ENCODE peak calls at places on chromosomes 13 and 19, in ten cellular contexts. One of them, this sample, is unnamed.

GRCh38 chr13:112651750-112652511 is 37.9 kb upstream of the ATP11A start:
- DNase-seq in A549: no peak
- DNase-seq in ovary: no peak
- DNase-seq in tibial nerve: no peak
- DNase-seq in transverse colon: no peak
- DNase-seq in stomach: no peak
- DNase-seq in H1: no peak
- DNase-seq in K562: no peak
- DNase-seq in SK-N-SH: no peak
- DNase-seq in esophagus muscularis mucosa: no peak
- DNase-seq in this sample: no peak

GRCh38 chr13:20760872-20761271 is 12.9 kb downstream of the EEF1AKMT1 start:
- DNase-seq in A549: no peak
- DNase-seq in ovary: no peak
- DNase-seq in tibial nerve: no peak
- DNase-seq in transverse colon: no peak
- DNase-seq in stomach: no peak
- DNase-seq in H1: no peak
- DNase-seq in K562: no peak
- DNase-seq in SK-N-SH: no peak
- DNase-seq in esophagus muscularis mucosa: no peak
- DNase-seq in this sample: no peak

GRCh38 chr19:9673912-9674668 is 810 bp downstream of the ZNF562 start:
- DNase-seq in A549: no peak
- DNase-seq in ovary: no peak
- DNase-seq in tibial nerve: no peak
- DNase-seq in transverse colon: no peak
- DNase-seq in stomach: no peak
- DNase-seq in H1: no peak
- DNase-seq in K562: no peak
- DNase-seq in SK-N-SH: no peak
- DNase-seq in esophagus muscularis mucosa: no peak
- DNase-seq in this sample: peak; percentile 1

GRCh38 chr19:45177817-45178261 is at the start of gene TRAPPC6A:
- DNase-seq in A549: peak; percentile 64
- DNase-seq in ovary: no peak
- DNase-seq in tibial nerve: no peak
- DNase-seq in transverse colon: no peak
- DNase-seq in stomach: peak; percentile 39
- DNase-seq in H1: no peak
- DNase-seq in K562: no peak
- DNase-seq in SK-N-SH: no peak
- DNase-seq in esophagus muscularis mucosa: no peak
- DNase-seq in this sample: no peak

GRCh38 chr19:48836089-48837017 is at the start of gene HSD17B14:
- DNase-seq in A549: no peak
- DNase-seq in ovary: peak; percentile 70
- DNase-seq in tibial nerve: no peak
- DNase-seq in transverse colon: peak; percentile 23
- DNase-seq in stomach: no peak
- DNase-seq in H1: peak; percentile 64
- DNase-seq in K562: peak; percentile 33
- DNase-seq in SK-N-SH: peak; percentile 67
- DNase-seq in esophagus muscularis mucosa: no peak
- DNase-seq in this sample: no peak

GRCh38 chr13:71912524-71912923 is 45.5 kb upstream of the DACH1 start:
- DNase-seq in A549: no peak
- DNase-seq in ovary: no peak
- DNase-seq in tibial nerve: no peak
- DNase-seq in transverse colon: no peak
- DNase-seq in stomach: no peak
- DNase-seq in H1: no peak
- DNase-seq in K562: no peak
- DNase-seq in SK-N-SH: no peak
- DNase-seq in esophagus muscularis mucosa: no peak
- DNase-seq in this sample: no peak

GRCh38 chr19:40529093-40529954 is 47.3 kb upstream of the SHKBP1 start:
- DNase-seq in A549: peak; percentile 100
- DNase-seq in ovary: peak; percentile 92
- DNase-seq in tibial nerve: peak; percentile 72
- DNase-seq in transverse colon: peak; percentile 88
- DNase-seq in stomach: peak; percentile 91
- DNase-seq in H1: peak; percentile 80
- DNase-seq in K562: peak; percentile 99
- DNase-seq in SK-N-SH: peak; percentile 99
- DNase-seq in esophagus muscularis mucosa: peak; percentile 93
- DNase-seq in this sample: peak; percentile 57

GRCh38 chr19:1236566-1236965 is 1.2 kb downstream of the CBARP start:
- DNase-seq in A549: no peak
- DNase-seq in ovary: no peak
- DNase-seq in tibial nerve: no peak
- DNase-seq in transverse colon: no peak
- DNase-seq in stomach: no peak
- DNase-seq in H1: no peak
- DNase-seq in K562: peak; percentile 74
- DNase-seq in SK-N-SH: peak; percentile 88
- DNase-seq in esophagus muscularis mucosa: no peak
- DNase-seq in this sample: no peak

GRCh38 chr19:11324748-11325389 is 14.6 kb downstream of the RAB3D start:
- DNase-seq in A549: no peak
- DNase-seq in ovary: no peak
- DNase-seq in tibial nerve: no peak
- DNase-seq in transverse colon: no peak
- DNase-seq in stomach: no peak
- DNase-seq in H1: no peak
- DNase-seq in K562: no peak
- DNase-seq in SK-N-SH: peak; percentile 19
- DNase-seq in esophagus muscularis mucosa: no peak
- DNase-seq in this sample: no peak

GRCh38 chr13:112768795-112769411 is 79.1 kb downstream of the ATP11A start:
- DNase-seq in A549: no peak
- DNase-seq in ovary: no peak
- DNase-seq in tibial nerve: no peak
- DNase-seq in transverse colon: peak; percentile 23
- DNase-seq in stomach: peak; percentile 64
- DNase-seq in H1: no peak
- DNase-seq in K562: no peak
- DNase-seq in SK-N-SH: no peak
- DNase-seq in esophagus muscularis mucosa: no peak
- DNase-seq in this sample: peak; percentile 30

DNA sequence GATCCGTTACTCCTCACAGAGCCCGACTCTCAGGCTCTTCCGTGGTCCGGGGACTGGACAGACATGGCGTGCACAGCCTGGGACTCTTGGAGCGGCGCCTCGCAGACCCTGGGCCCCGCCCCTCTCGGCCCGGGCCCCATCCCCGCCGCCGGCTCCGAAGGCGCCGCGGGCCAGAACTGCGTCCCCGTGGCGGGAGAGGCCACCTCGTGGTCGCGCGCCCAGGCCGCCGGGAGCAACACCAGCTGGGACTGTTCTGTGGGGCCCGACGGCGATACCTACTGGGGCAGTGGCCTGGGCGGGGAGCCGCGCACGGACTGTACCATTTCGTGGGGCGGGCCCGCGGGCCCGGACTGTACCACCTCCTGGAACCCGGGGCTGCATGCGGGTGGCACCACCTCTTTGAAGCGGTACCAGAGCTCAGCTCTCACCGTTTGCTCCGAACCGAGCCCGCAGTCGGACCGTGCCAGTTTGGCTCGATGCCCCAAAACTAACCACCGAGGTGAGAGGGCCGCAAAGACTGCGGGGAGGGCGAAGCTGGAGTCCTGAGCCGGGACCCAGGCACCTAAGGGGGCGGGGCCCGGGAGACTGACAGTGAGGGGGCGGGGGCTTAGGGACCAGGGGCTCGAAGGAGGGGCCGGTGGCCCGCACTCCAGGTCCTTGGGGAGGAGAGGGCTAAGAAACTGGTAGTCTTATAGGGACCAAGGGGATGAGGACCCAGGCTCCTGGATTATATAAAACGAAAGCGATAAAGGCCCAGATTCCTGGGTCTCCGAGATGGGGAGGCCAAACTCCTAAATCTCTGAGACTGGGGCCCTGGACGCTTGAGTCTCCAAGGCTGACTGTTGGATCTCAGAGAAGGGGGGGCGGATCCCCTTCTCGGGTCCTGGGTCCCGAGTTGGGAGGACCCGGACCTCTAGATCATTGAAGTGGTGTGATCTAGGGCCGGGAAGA is 2.0 kb downstream of the ETV2 start:
- DNase-seq in A549: peak; percentile 99
- DNase-seq in ovary: peak; percentile 87
- DNase-seq in tibial nerve: peak; percentile 41
- DNase-seq in transverse colon: peak; percentile 91
- DNase-seq in stomach: peak; percentile 90
- DNase-seq in H1: no peak
- DNase-seq in K562: peak; percentile 81
- DNase-seq in SK-N-SH: peak; percentile 96
- DNase-seq in esophagus muscularis mucosa: peak; percentile 95
- DNase-seq in this sample: peak; percentile 59
- TF ChIP-seq EP300 in A549: no peak
- TF ChIP-seq EP300 in ovary: no peak
- TF ChIP-seq EP300 in tibial nerve: no peak
- TF ChIP-seq EP300 in transverse colon: no peak
- TF ChIP-seq EP300 in stomach: no peak
- TF ChIP-seq EP300 in H1: peak; percentile 98
- TF ChIP-seq EP300 in K562: no peak
- TF ChIP-seq EP300 in SK-N-SH: no peak
- TF ChIP-seq EP300 in esophagus muscularis mucosa: no peak
- TF ChIP-seq EP300 in this sample: no peak

GRCh38 chr13:102198418-102199322 is 203.2 kb downstream of the FGF14 start:
- DNase-seq in A549: no peak
- DNase-seq in ovary: no peak
- DNase-seq in tibial nerve: no peak
- DNase-seq in transverse colon: no peak
- DNase-seq in stomach: no peak
- DNase-seq in H1: no peak
- DNase-seq in K562: no peak
- DNase-seq in SK-N-SH: no peak
- DNase-seq in esophagus muscularis mucosa: no peak
- DNase-seq in this sample: no peak

GRCh38 chr13:102191951-102192461 is 209.8 kb downstream of the FGF14 start:
- DNase-seq in A549: no peak
- DNase-seq in ovary: no peak
- DNase-seq in tibial nerve: no peak
- DNase-seq in transverse colon: no peak
- DNase-seq in stomach: no peak
- DNase-seq in H1: no peak
- DNase-seq in K562: no peak
- DNase-seq in SK-N-SH: no peak
- DNase-seq in esophagus muscularis mucosa: no peak
- DNase-seq in this sample: no peak

GRCh38 chr13:102195566-102196462 is 206.0 kb downstream of the FGF14 start:
- DNase-seq in A549: no peak
- DNase-seq in ovary: no peak
- DNase-seq in tibial nerve: no peak
- DNase-seq in transverse colon: no peak
- DNase-seq in stomach: no peak
- DNase-seq in H1: no peak
- DNase-seq in K562: no peak
- DNase-seq in SK-N-SH: peak; percentile 45
- DNase-seq in esophagus muscularis mucosa: no peak
- DNase-seq in this sample: no peak

GRCh38 chr13:102197193-102197592 is 204.7 kb downstream of the FGF14 start:
- DNase-seq in A549: no peak
- DNase-seq in ovary: no peak
- DNase-seq in tibial nerve: no peak
- DNase-seq in transverse colon: no peak
- DNase-seq in stomach: no peak
- DNase-seq in H1: peak; percentile 19
- DNase-seq in K562: no peak
- DNase-seq in SK-N-SH: no peak
- DNase-seq in esophagus muscularis mucosa: no peak
- DNase-seq in this sample: no peak
- TF ChIP-seq EP300 in A549: no peak
- TF ChIP-seq EP300 in ovary: no peak
- TF ChIP-seq EP300 in tibial nerve: no peak
- TF ChIP-seq EP300 in transverse colon: no peak
- TF ChIP-seq EP300 in stomach: no peak
- TF ChIP-seq EP300 in H1: no peak
- TF ChIP-seq EP300 in K562: no peak
- TF ChIP-seq EP300 in SK-N-SH: no peak
- TF ChIP-seq EP300 in esophagus muscularis mucosa: no peak
- TF ChIP-seq EP300 in this sample: no peak

GRCh38 chr13:78604782-78605611 is 1.6 kb upstream of the POU4F1 start:
- DNase-seq in A549: peak; percentile 58
- DNase-seq in ovary: no peak
- DNase-seq in tibial nerve: no peak
- DNase-seq in transverse colon: no peak
- DNase-seq in stomach: no peak
- DNase-seq in H1: no peak
- DNase-seq in K562: peak; percentile 36
- DNase-seq in SK-N-SH: peak; percentile 59
- DNase-seq in esophagus muscularis mucosa: no peak
- DNase-seq in this sample: no peak
- TF ChIP-seq EP300 in A549: no peak
- TF ChIP-seq EP300 in ovary: no peak
- TF ChIP-seq EP300 in tibial nerve: no peak
- TF ChIP-seq EP300 in transverse colon: no peak
- TF ChIP-seq EP300 in stomach: no peak
- TF ChIP-seq EP300 in H1: no peak
- TF ChIP-seq EP300 in K562: no peak
- TF ChIP-seq EP300 in SK-N-SH: no peak
- TF ChIP-seq EP300 in esophagus muscularis mucosa: no peak
- TF ChIP-seq EP300 in this sample: no peak

GRCh38 chr13:50282016-50282415 is 266.8 kb downstream of the KCNRG start:
- DNase-seq in A549: no peak
- DNase-seq in ovary: no peak
- DNase-seq in tibial nerve: no peak
- DNase-seq in transverse colon: no peak
- DNase-seq in stomach: no peak
- DNase-seq in H1: no peak
- DNase-seq in K562: no peak
- DNase-seq in SK-N-SH: no peak
- DNase-seq in esophagus muscularis mucosa: no peak
- DNase-seq in this sample: no peak

GRCh38 chr13:50277127-50277526 is 261.9 kb downstream of the KCNRG start:
- DNase-seq in A549: no peak
- DNase-seq in ovary: no peak
- DNase-seq in tibial nerve: no peak
- DNase-seq in transverse colon: no peak
- DNase-seq in stomach: no peak
- DNase-seq in H1: no peak
- DNase-seq in K562: no peak
- DNase-seq in SK-N-SH: no peak
- DNase-seq in esophagus muscularis mucosa: no peak
- DNase-seq in this sample: no peak

GRCh38 chr13:50283017-50283416 is 267.8 kb downstream of the KCNRG start:
- DNase-seq in A549: no peak
- DNase-seq in ovary: no peak
- DNase-seq in tibial nerve: no peak
- DNase-seq in transverse colon: no peak
- DNase-seq in stomach: no peak
- DNase-seq in H1: no peak
- DNase-seq in K562: no peak
- DNase-seq in SK-N-SH: no peak
- DNase-seq in esophagus muscularis mucosa: no peak
- DNase-seq in this sample: no peak

GRCh38 chr13:50277906-50278305 is 262.7 kb downstream of the KCNRG start:
- DNase-seq in A549: no peak
- DNase-seq in ovary: no peak
- DNase-seq in tibial nerve: no peak
- DNase-seq in transverse colon: no peak
- DNase-seq in stomach: no peak
- DNase-seq in H1: no peak
- DNase-seq in K562: no peak
- DNase-seq in SK-N-SH: no peak
- DNase-seq in esophagus muscularis mucosa: no peak
- DNase-seq in this sample: no peak

GRCh38 chr13:50280538-50280937 is 265.3 kb downstream of the KCNRG start:
- DNase-seq in A549: no peak
- DNase-seq in ovary: no peak
- DNase-seq in tibial nerve: no peak
- DNase-seq in transverse colon: no peak
- DNase-seq in stomach: no peak
- DNase-seq in H1: no peak
- DNase-seq in K562: no peak
- DNase-seq in SK-N-SH: no peak
- DNase-seq in esophagus muscularis mucosa: no peak
- DNase-seq in this sample: no peak
- TF ChIP-seq EP300 in A549: no peak
- TF ChIP-seq EP300 in ovary: no peak
- TF ChIP-seq EP300 in tibial nerve: no peak
- TF ChIP-seq EP300 in transverse colon: no peak
- TF ChIP-seq EP300 in stomach: no peak
- TF ChIP-seq EP300 in H1: no peak
- TF ChIP-seq EP300 in K562: no peak
- TF ChIP-seq EP300 in SK-N-SH: no peak
- TF ChIP-seq EP300 in esophagus muscularis mucosa: no peak
- TF ChIP-seq EP300 in this sample: no peak

This sample was measured in GM12878.